ENCODE peak calls at places on chromosomes 2 and 18, in seven cellular contexts. M is kidney, K is AG04450, N is psoas muscle, W is fibroblast of the aortic adventitia, L is cardiac muscle cell, Q is pancreas. Z is an unnamed sample.

GRCh38 chr2:240886678-240887574 is 9.0 kb downstream of the MAB21L4 start:
- DNase-seq in M (peak; percentile 55), K (no peak), N (peak; percentile 36), W (no peak), L (no peak), Q (peak; percentile 48), Z (no peak)

GRCh38 chr2:159637988-159638501 is 21.7 kb upstream of the BAZ2B start:
- DNase-seq in M (no peak), K (no peak), N (no peak), W (peak; percentile 89), L (no peak), Q (no peak), Z (peak; percentile 31)

GRCh38 chr18:59783138-59783537 is 85.9 kb upstream of the CCBE1 start:
- DNase-seq in M (no peak), K (no peak), N (no peak), W (peak; percentile 83), L (peak; percentile 59), Q (no peak), Z (no peak)

GRCh38 chr2:235506997-235507615 is 13.3 kb downstream of the AGAP1 start:
- DNase-seq in M (no peak), K (no peak), N (no peak), W (no peak), L (no peak), Q (no peak), Z (no peak)

GRCh38 chr18:74116628-74117554 is 30.7 kb downstream of the FBXO15 start:
- DNase-seq in M (no peak), K (peak; percentile 26), N (no peak), W (peak; percentile 72), L (peak; percentile 65), Q (no peak), Z (no peak)

GRCh38 chr18:51038110-51038509 is 8.1 kb downstream of the SMAD4 start:
- DNase-seq in M (no peak), K (no peak), N (no peak), W (no peak), L (no peak), Q (peak; percentile 37), Z (no peak)

GRCh38 chr2:72211359-72211758 is 63.7 kb upstream of the CYP26B1 start:
- DNase-seq in M (no peak), K (no peak), N (no peak), W (peak; percentile 19), L (no peak), Q (no peak), Z (no peak)

GRCh38 chr2:190563109-190563508 is 28.6 kb upstream of the NEMP2 start:
- DNase-seq in M (peak; percentile 69), K (no peak), N (no peak), W (no peak), L (no peak), Q (no peak), Z (no peak)

GRCh38 chr2:239330836-239331235 is 70.0 kb downstream of the HDAC4 start:
- DNase-seq in M (no peak), K (no peak), N (peak; percentile 74), W (no peak), L (no peak), Q (no peak), Z (no peak)

GRCh38 chr2:232892843-232893242 is 22.8 kb downstream of the SNORC start:
- DNase-seq in M (no peak), K (no peak), N (peak; percentile 38), W (no peak), L (no peak), Q (no peak), Z (no peak)

GRCh38 chr2:162838141-162838500 is 446 bp downstream of the KCNH7 start:
- DNase-seq in M (no peak), K (no peak), N (no peak), W (no peak), L (peak; percentile 67), Q (no peak), Z (no peak)

GRCh38 chr2:75292826-75293225 is 93.5 kb upstream of the TACR1 start:
- DNase-seq in M (no peak), K (no peak), N (no peak), W (peak; percentile 87), L (no peak), Q (no peak), Z (peak; percentile 60)

GRCh38 chr2:74424139-74424992 is 2.8 kb downstream of the WDR54 start:
- DNase-seq in M (no peak), K (no peak), N (no peak), W (no peak), L (no peak), Q (no peak), Z (no peak)

GRCh38 chr2:122927710-122928249 is 1097.3 kb upstream of the CNTNAP5 start:
- DNase-seq in M (no peak), K (no peak), N (no peak), W (no peak), L (no peak), Q (no peak), Z (no peak)

GRCh38 chr2:236685361-236685760 is 115.7 kb downstream of the ACKR3 start:
- DNase-seq in M (no peak), K (no peak), N (no peak), W (no peak), L (no peak), Q (no peak), Z (no peak)

GRCh38 chr2:180507028-180507427 is 473.4 kb upstream of the UBE2E3 start:
- DNase-seq in M (no peak), K (no peak), N (no peak), W (no peak), L (no peak), Q (no peak), Z (no peak)

GRCh38 chr18:77077836-77078456 is 54.6 kb downstream of the MBP start:
- DNase-seq in M (no peak), K (no peak), N (no peak), W (no peak), L (no peak), Q (no peak), Z (no peak)

GRCh38 chr2:27889774-27890145 is 427 bp downstream of the RBKS start:
- DNase-seq in M (no peak), K (no peak), N (no peak), W (no peak), L (no peak), Q (no peak), Z (no peak)

GRCh38 chr2:1162768-1163584 is 212.3 kb downstream of the SNTG2 start:
- DNase-seq in M (no peak), K (no peak), N (no peak), W (no peak), L (no peak), Q (no peak), Z (no peak)

GRCh38 chr2:6845312-6845711 is 20.4 kb downstream of the CMPK2 start:
- DNase-seq in M (no peak), K (no peak), N (no peak), W (no peak), L (peak; percentile 22), Q (no peak), Z (no peak)

GRCh38 chr2:176115883-176116813 is at the start of gene HOXD10:
- DNase-seq in M (peak; percentile 98), K (no peak), N (peak; percentile 81), W (no peak), L (no peak), Q (no peak), Z (no peak)
- H3K4me3 ChIP-seq in M (peak within 1 kb of the TSS; percentile 62), K (no peak within 1 kb of the TSS), N (peak within 1 kb of the TSS; percentile 23), W (no peak within 1 kb of the TSS), L (no peak within 1 kb of the TSS), Q (no peak within 1 kb of the TSS), Z (no peak within 1 kb of the TSS)

DNA sequence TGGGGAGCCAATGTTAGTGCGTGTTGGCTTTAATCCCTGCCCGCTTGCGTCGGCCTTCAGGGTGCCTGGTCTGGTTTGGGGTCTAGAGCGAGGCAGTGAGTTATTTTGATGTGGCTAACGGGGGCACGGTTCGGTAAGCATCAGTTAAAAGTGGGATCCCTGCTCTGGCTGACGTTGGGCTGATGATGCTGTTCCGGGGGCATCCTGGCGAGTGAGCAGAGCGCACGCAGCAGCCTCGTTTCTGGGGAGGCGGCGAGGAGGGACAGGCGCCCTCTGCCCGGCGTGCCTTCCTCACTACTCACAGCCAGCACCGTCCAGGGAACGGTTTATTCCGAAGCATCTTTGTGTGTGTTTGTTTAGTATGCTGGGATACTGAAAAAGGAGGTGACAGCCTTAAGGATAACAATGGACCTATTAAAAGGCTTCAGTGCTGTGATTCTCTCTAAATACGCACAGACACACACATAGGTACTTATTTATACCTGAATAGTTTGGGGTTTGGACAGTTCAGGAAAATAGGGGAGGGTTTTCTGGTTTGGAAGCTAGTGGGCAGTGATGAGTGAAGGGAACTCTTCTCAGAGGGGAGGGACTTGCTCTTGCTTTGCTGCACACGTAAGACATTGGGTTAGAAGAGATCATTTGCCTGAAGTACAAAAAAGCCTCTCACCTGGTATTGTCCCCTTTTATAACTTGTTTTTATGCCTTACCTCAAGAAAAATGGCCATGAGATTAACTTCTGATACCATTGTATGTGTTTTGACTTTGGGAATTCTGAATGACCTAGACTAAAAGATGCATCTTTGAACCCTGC is 2.1 kb downstream of the CRIM1 start:
- DNase-seq in M (peak; percentile 82), K (peak; percentile 42), N (peak; percentile 80), W (peak; percentile 80), L (peak; percentile 61), Q (no peak), Z (no peak)
- TF ChIP-seq CTCF in M (peak; percentile 36), K (peak; percentile 76), N (peak; percentile 50), W (peak; percentile 71), L (peak; percentile 56), Q (peak; percentile 13), Z (peak; percentile 58)

DNA sequence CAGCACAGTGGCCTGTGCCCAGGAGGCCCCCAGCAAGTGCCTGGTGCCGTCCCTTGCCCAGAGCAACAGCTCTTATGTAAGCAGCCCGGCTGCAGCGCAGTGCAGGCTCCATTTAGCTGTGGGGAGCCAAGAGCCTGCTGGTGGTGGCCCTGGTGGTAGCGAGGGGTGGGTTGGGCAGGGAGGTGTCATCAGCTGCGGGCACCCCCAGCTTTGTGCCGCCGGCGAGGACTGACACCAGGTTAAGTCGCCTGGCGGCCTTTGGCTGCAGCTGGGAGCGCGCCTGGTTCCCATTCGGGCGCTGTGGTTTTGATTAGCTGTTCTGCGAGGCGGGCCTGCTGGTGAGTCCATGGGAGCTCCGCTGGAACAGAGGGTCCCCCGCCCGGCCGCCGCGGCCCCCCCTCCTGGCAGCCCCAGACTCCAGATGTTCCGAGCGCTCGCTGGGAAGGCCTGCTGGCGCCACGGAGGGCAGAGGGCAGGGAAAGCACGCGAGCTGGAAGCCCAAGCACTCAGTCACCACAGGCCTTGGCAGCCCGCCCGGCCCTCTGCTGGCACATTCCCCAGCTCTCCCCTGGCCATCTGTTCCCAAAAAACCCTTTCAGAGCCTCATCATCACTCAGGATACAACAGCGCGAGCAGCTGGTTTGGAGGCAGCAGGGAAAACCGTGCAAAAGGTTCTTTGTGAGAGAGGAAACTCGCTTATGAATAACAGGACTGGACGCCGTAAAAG is 18.4 kb downstream of the ATOH8 start:
- DNase-seq in M (peak; percentile 99), K (peak; percentile 100), N (peak; percentile 99), W (peak; percentile 100), L (peak; percentile 92), Q (peak; percentile 97), Z (peak; percentile 91)
- H3K4me3 ChIP-seq in M (no peak overlapping the region), K (peak overlapping the region; percentile 25), N (peak overlapping the region; percentile 47), W (no peak overlapping the region), L (no peak overlapping the region), Q (no peak overlapping the region), Z (no peak overlapping the region)

DNA sequence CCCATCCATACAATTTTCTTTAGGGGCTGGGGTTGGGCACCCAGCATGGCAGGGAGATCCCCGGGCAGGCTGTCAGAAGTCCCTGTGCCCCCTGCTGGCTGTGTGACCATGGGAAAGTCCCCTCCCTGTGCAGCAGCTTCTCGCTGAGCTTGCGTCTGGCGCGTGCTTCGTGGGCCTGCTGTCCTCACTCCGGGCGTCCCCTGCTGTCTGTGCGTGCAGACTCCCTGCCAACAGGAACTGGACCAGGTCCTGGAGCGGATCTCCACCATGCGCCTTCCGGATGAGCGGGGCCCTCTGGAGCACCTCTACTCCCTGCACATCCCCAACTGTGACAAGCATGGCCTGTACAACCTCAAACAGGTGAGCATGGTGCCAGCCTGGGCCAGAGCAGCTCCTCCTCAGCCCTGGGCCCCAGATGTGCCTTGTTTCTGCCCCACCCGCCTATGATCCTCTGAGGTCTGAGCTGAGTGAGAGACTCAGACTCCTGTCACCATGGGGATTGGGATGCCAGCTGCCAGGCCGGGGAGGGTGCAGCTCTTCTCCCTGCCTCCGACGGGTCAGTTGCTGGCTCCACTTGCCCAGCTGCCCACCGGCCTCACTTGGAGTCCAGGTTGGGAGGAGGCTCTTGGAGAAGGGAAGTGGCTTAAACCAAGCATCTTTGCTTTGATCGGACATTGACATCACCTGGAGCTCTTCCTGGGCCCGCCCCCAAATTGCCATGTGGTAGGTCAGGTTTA is 28.6 kb downstream of the IGFBP2 start:
- DNase-seq in M (no peak), K (no peak), N (no peak), W (no peak), L (no peak), Q (no peak), Z (no peak)
- TF ChIP-seq CTCF in M (no peak), K (no peak), N (no peak), W (no peak), L (no peak), Q (no peak), Z (peak; percentile 30)